ENCODE peak calls at places on chromosomes 4 and X, in six cellular contexts. W is H9, F is neuronal stem cell, B is mesenchymal stem cell, G is H1, I is trophoblast cell. S is an unnamed sample.

GRCh38 chr4:133148690-133149363 is at the start of gene PCDH10:
- DNase-seq in W (peak), F (peak), B (peak), G (peak), I (peak), S (peak)

GRCh38 chr4:152536545-152537182 is 772 bp upstream of the FBXW7 start:
- DNase-seq in W (no peak), F (no peak), B (peak), G (no peak), I (no peak), S (peak)

GRCh38 chr4:41949531-41949930 is 14.3 kb downstream of the TMEM33 start:
- DNase-seq in W (no peak), F (no peak), B (no peak), G (no peak), I (no peak), S (no peak)

GRCh38 chr4:94870151-94870550 is 112.4 kb downstream of the BMPR1B start:
- DNase-seq in W (no peak), F (no peak), B (no peak), G (no peak), I (no peak), S (no peak)

GRCh38 chr4:99886146-99886545 is 8.1 kb downstream of the LAMTOR3 start:
- DNase-seq in W (no peak), F (no peak), B (no peak), G (no peak), I (no peak), S (peak)

GRCh38 chr4:110085131-110085530 is 113.3 kb downstream of the ELOVL6 start:
- DNase-seq in W (no peak), F (no peak), B (no peak), G (no peak), I (peak), S (peak)

GRCh38 chrX:38561951-38562719 is 793 bp downstream of the TSPAN7 start:
- DNase-seq in W (peak), F (peak), B (peak), G (peak), I (no peak), S (no peak)

GRCh38 chrX:108250654-108251579 is 159.3 kb downstream of the ATG4A start:
- DNase-seq in W (no peak), F (peak), B (no peak), G (no peak), I (no peak), S (no peak)

GRCh38 chr4:94939791-94940530 is 182.2 kb downstream of the BMPR1B start:
- DNase-seq in W (no peak), F (no peak), B (no peak), G (no peak), I (no peak), S (peak)

GRCh38 chr4:154164931-154165839 is 326.4 kb downstream of the DCHS2 start:
- DNase-seq in W (no peak), F (no peak), B (peak), G (no peak), I (peak), S (peak)

GRCh38 chrX:27598312-27598711 is 8.2 kb downstream of the DCAF8L2 start:
- DNase-seq in W (no peak), F (peak), B (no peak), G (no peak), I (no peak), S (no peak)

GRCh38 chrX:123590842-123591491 is 141.9 kb downstream of the THOC2 start:
- DNase-seq in W (no peak), F (no peak), B (peak), G (no peak), I (no peak), S (peak)

GRCh38 chrX:7891928-7892327 is 35.3 kb downstream of the PNPLA4 start:
- DNase-seq in W (no peak), F (no peak), B (no peak), G (no peak), I (no peak), S (no peak)

GRCh38 chr4:27270435-27270834 is 409.8 kb downstream of the STIM2 start:
- DNase-seq in W (no peak), F (no peak), B (no peak), G (no peak), I (no peak), S (no peak)
- H4K91ac ChIP-seq in W (no peak), F (no peak), B (no peak), G (no peak), I (no peak), S (no peak)

GRCh38 chrX:104445591-104445990 is 120.4 kb upstream of the IL1RAPL2 start:
- DNase-seq in W (no peak), F (no peak), B (no peak), G (no peak), I (peak), S (no peak)
- H4K91ac ChIP-seq in W (no peak), F (no peak), B (no peak), G (no peak), I (no peak), S (no peak)

GRCh38 chrX:23790147-23790497 is 7.1 kb downstream of the SAT1 start:
- DNase-seq in W (no peak), F (no peak), B (no peak), G (no peak), I (no peak), S (no peak)

GRCh38 chrX:23788521-23788920 is 5.5 kb downstream of the SAT1 start:
- DNase-seq in W (no peak), F (no peak), B (peak), G (no peak), I (no peak), S (no peak)

GRCh38 chrX:23787745-23788118 is 4.8 kb downstream of the SAT1 start:
- DNase-seq in W (no peak), F (no peak), B (peak), G (no peak), I (no peak), S (no peak)

GRCh38 chrX:23788946-23789345 is 6.0 kb downstream of the SAT1 start:
- DNase-seq in W (no peak), F (no peak), B (no peak), G (no peak), I (peak), S (no peak)

DNA sequence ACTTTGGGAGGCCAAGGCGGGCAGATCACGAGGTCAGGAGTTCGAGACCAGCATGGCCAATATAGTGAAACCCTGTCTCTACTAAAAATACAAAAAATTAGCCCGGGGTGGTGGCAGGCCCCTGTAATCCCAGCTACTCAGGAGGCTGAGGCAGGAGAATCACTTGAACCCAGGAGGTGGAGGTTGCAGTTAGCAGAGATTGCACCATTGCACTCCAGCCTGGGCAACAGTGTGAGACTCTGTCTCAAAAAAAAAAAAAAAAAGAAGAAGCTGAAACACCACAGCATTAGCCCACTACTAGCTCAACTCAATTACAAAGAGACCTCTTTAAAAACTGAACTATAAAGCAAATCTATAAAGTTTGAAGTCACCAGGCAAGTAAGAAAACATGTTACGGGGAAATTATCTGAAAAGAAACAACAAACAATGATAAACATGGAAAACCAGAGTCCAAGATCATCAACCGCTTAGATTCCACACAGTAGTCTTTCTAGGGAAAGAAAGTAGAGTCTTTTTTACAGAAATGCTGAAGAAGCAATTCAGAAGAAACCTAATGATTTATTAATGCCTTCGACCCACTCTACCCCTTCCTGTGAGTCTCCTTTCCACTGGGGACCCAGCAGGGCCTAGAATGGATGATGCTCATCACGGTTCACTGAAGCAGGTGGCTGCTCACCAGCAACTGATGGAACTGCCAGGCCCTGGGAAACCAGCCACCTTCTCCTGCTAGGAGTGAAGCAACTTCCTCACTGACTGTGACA is 6.6 kb downstream of the SAT1 start:
- DNase-seq in W (no peak), F (no peak), B (no peak), G (no peak), I (no peak), S (no peak)
- H4K91ac ChIP-seq in W (no peak), F (no peak), B (no peak), G (no peak), I (no peak), S (no peak)

GRCh38 chr4:88619973-88620372 is 27.7 kb downstream of the HERC3 start:
- DNase-seq in W (no peak), F (no peak), B (peak), G (no peak), I (no peak), S (peak)

GRCh38 chr4:88618782-88619485 is 26.7 kb downstream of the HERC3 start:
- DNase-seq in W (no peak), F (no peak), B (no peak), G (no peak), I (no peak), S (no peak)

GRCh38 chr4:88613417-88613875 is 21.2 kb downstream of the HERC3 start:
- DNase-seq in W (no peak), F (no peak), B (no peak), G (no peak), I (no peak), S (no peak)

GRCh38 chr4:88614058-88614457 is 21.8 kb downstream of the HERC3 start:
- DNase-seq in W (no peak), F (no peak), B (no peak), G (no peak), I (no peak), S (no peak)

GRCh38 chr4:88616275-88616996 is 24.2 kb downstream of the HERC3 start:
- DNase-seq in W (no peak), F (no peak), B (peak), G (no peak), I (peak), S (peak)
- H4K91ac ChIP-seq in W (no peak), F (no peak), B (no peak), G (no peak), I (no peak), S (no peak)

GRCh38 chr4:139553751-139554670 is 2.0 kb downstream of the SETD7 start:
- DNase-seq in W (no peak), F (no peak), B (peak), G (no peak), I (no peak), S (no peak)

GRCh38 chr4:139556071-139556734 is at the start of gene SETD7:
- DNase-seq in W (peak), F (peak), B (peak), G (peak), I (peak), S (peak)

GRCh38 chr4:139554726-139555072 is 1.3 kb downstream of the SETD7 start:
- DNase-seq in W (no peak), F (no peak), B (no peak), G (no peak), I (no peak), S (no peak)

GRCh38 chr4:139555705-139556070 is 331 bp downstream of the SETD7 start:
- DNase-seq in W (no peak), F (no peak), B (no peak), G (no peak), I (peak), S (no peak)

DNA sequence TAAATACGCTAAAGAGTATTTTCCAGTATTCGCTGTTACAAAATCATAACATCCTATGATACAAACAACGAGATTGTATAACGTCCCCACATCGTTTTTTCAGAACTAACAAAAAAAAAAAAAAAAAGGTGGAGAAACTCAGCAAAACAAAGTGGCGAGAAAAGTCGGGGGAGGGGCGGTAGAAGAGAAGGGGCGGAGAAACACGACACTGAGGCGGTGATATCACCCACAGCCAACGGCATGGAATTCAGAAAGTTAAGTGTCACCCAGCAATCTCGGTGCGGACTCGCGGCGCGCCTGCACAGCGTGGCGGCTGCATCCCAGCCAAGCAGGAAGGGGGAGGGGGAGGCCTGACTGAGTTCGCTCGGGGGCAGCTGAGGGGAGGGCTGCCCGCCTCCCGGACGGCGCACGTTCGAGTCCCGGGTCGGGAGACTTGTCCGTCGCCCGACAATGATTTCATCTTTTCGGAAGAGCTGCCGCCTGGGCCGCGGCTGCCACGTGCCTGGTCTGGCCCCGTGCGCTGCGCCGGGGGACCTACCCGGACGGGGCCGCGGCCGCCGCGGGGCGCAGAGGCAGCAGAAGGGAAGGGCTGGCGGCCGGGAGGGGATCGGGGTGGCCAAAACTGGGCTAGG is 830 bp downstream of the SETD7 start:
- DNase-seq in W (peak), F (peak), B (peak), G (peak), I (peak), S (peak)
- H4K91ac ChIP-seq in W (no peak), F (peak), B (peak), G (no peak), I (peak), S (peak)

GRCh38 chr4:158374318-158374717 is 147.4 kb upstream of the RXFP1 start:
- DNase-seq in W (no peak), F (no peak), B (no peak), G (no peak), I (no peak), S (no peak)
- H4K91ac ChIP-seq in W (no peak), F (no peak), B (no peak), G (no peak), I (no peak), S (no peak)

GRCh38 chrX:106306391-106306947 is 138.4 kb downstream of the PWWP3B start:
- DNase-seq in W (no peak), F (no peak), B (no peak), G (no peak), I (peak), S (no peak)
- H4K91ac ChIP-seq in W (no peak), F (no peak), B (no peak), G (no peak), I (no peak), S (no peak)